ENCODE peak calls at places on chromosomes 11 and 22, in four cellular contexts. B, Y, E and C are unnamed samples.
A peak's percentile ranks its signal among the peaks of the same experiment; 100 is the strongest.

GRCh38 chr11:75303544-75304224 is 47.8 kb downstream of the ARRB1 start:
- DNase-seq in B (no peak), Y (no peak), E (no peak), C (no peak)

GRCh38 chr22:41256254-41256897 is 15.6 kb upstream of the CHADL start:
- DNase-seq in B (no peak), Y (no peak), E (no peak), C (no peak)

GRCh38 chr11:128890543-128891409 is at the start of gene KCNJ5:
- DNase-seq in B (no peak), Y (peak; percentile 56), E (no peak), C (peak; percentile 45)

GRCh38 chr22:39148727-39149535 is 3.5 kb downstream of the CBX7 start:
- DNase-seq in B (no peak), Y (peak; percentile 69), E (peak; percentile 52), C (no peak)

GRCh38 chr11:117815262-117815803 is 9.2 kb downstream of the FXYD2 start:
- DNase-seq in B (no peak), Y (no peak), E (no peak), C (no peak)

GRCh38 chr11:119647254-119647653 is 81.7 kb downstream of the NECTIN1 start:
- DNase-seq in B (no peak), Y (no peak), E (no peak), C (no peak)

GRCh38 chr11:123404626-123405025 is 25.4 kb upstream of the GRAMD1B start:
- DNase-seq in B (no peak), Y (no peak), E (no peak), C (no peak)

GRCh38 chr11:66976048-66976467 is 954 bp downstream of the C11orf86 start:
- DNase-seq in B (peak; percentile 35), Y (peak; percentile 89), E (peak; percentile 59), C (peak; percentile 67)

GRCh38 chr11:116946414-116946813 is 109.0 kb upstream of the APOA1 start:
- DNase-seq in B (no peak), Y (no peak), E (no peak), C (no peak)

GRCh38 chr11:12007769-12008737 is at the start of gene DKK3:
- DNase-seq in B (no peak), Y (peak; percentile 48), E (no peak), C (no peak)

GRCh38 chr11:18315893-18316292 is 6.0 kb downstream of the HPS5 start:
- DNase-seq in B (no peak), Y (no peak), E (no peak), C (no peak)

GRCh38 chr11:103798029-103798428 is 238.4 kb upstream of the DDI1 start:
- DNase-seq in B (no peak), Y (no peak), E (no peak), C (no peak)

GRCh38 chr22:18035740-18036139 is 11.4 kb upstream of the MICAL3 start:
- DNase-seq in B (peak; percentile 82), Y (peak; percentile 23), E (no peak), C (no peak)

GRCh38 chr11:114280696-114281095 is 15.5 kb upstream of the NNMT start:
- DNase-seq in B (peak; percentile 46), Y (peak; percentile 77), E (peak; percentile 80), C (peak; percentile 80)

GRCh38 chr11:92453055-92453454 is 228.4 kb downstream of the FAT3 start:
- DNase-seq in B (no peak), Y (no peak), E (no peak), C (no peak)

GRCh38 chr22:42560781-42561180 is 7.0 kb downstream of the SERHL2 start:
- DNase-seq in B (peak; percentile 35), Y (peak; percentile 45), E (peak; percentile 58), C (peak; percentile 73)

GRCh38 chr22:42686756-42687491 is 33.7 kb downstream of the A4GALT start:
- DNase-seq in B (no peak), Y (no peak), E (no peak), C (no peak)

GRCh38 chr11:130718118-130718517 is 198.2 kb downstream of the SNX19 start:
- DNase-seq in B (no peak), Y (no peak), E (no peak), C (no peak)

GRCh38 chr11:96424693-96425092 is 34.9 kb downstream of the JRKL start:
- DNase-seq in B (no peak), Y (no peak), E (no peak), C (no peak)

GRCh38 chr11:35334385-35335090 is 84.8 kb downstream of the SLC1A2 start:
- DNase-seq in B (no peak), Y (no peak), E (no peak), C (no peak)

GRCh38 chr11:3837793-3838192 is 3.0 kb downstream of the RHOG start:
- DNase-seq in B (no peak), Y (no peak), E (peak; percentile 80), C (no peak)

GRCh38 chr11:134425413-134425812 is 13.4 kb upstream of the B3GAT1 start:
- DNase-seq in B (no peak), Y (no peak), E (no peak), C (no peak)

GRCh38 chr11:12276356-12276755 is 101.0 kb upstream of the PARVA start:
- DNase-seq in B (no peak), Y (no peak), E (no peak), C (no peak)

GRCh38 chr22:40368016-40368415 is 2.4 kb upstream of the SGSM3 start:
- DNase-seq in B (no peak), Y (no peak), E (no peak), C (no peak)

GRCh38 chr11:101974255-101974654 is 57.9 kb upstream of the ANGPTL5 start:
- DNase-seq in B (peak; percentile 54), Y (no peak), E (no peak), C (no peak)

GRCh38 chr11:83574516-83574915 is 288.3 kb upstream of the CCDC90B start:
- DNase-seq in B (no peak), Y (no peak), E (no peak), C (no peak)

GRCh38 chr22:46591890-46592289 is 28.3 kb upstream of the GRAMD4 start:
- DNase-seq in B (no peak), Y (no peak), E (no peak), C (no peak)

GRCh38 chr11:12223771-12224536 is 113.6 kb downstream of the MICAL2 start:
- DNase-seq in B (no peak), Y (no peak), E (no peak), C (no peak)

GRCh38 chr11:66966351-66966750 is 8.2 kb upstream of the PC start:
- DNase-seq in B (peak; percentile 43), Y (no peak), E (no peak), C (no peak)

GRCh38 chr11:65489061-65489705 is 9.7 kb upstream of the MALAT1 start:
- DNase-seq in B (peak; percentile 84), Y (peak; percentile 79), E (peak; percentile 34), C (no peak)

GRCh38 chr11:42234381-42235035 is 775.1 kb upstream of the LRRC4C start:
- DNase-seq in B (no peak), Y (no peak), E (no peak), C (no peak)

GRCh38 chr11:2996976-2997375 is 4.8 kb upstream of the NAP1L4 start:
- DNase-seq in B (no peak), Y (no peak), E (no peak), C (no peak)

GRCh38 chr22:27480487-27480886 is 321.1 kb downstream of the MN1 start:
- DNase-seq in B (peak; percentile 74), Y (peak; percentile 44), E (no peak), C (no peak)

GRCh38 chr11:47348859-47349258 is 3.6 kb downstream of the MYBPC3 start:
- DNase-seq in B (peak; percentile 53), Y (peak; percentile 36), E (peak; percentile 44), C (peak; percentile 49)
- TF ChIP-seq ELF4 in B (no peak), Y (no peak), E (no peak), C (no peak)

DNA sequence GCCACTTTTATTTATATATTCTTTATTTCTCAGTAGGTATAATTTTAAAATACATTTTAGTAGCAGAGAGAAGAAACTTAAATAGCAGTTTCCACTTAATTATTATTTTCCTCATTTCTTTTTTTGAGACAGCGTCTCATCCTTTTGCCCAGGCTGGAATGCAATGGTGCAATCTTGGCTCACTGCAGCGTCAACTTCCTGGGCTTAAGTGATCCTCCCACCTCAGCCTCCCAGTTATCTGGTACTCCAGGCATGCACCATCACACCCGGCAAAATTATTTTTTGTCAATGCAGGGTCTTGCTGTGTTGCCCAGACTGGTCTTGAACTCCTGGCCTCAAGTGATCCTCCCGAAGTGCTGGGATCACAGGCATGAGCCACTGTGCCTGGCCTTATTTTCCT is 38.3 kb downstream of the ATG13 start:
- DNase-seq in B (no peak), Y (no peak), E (no peak), C (no peak)
- TF ChIP-seq ELF4 in B (no peak), Y (no peak), E (no peak), C (no peak)

DNA sequence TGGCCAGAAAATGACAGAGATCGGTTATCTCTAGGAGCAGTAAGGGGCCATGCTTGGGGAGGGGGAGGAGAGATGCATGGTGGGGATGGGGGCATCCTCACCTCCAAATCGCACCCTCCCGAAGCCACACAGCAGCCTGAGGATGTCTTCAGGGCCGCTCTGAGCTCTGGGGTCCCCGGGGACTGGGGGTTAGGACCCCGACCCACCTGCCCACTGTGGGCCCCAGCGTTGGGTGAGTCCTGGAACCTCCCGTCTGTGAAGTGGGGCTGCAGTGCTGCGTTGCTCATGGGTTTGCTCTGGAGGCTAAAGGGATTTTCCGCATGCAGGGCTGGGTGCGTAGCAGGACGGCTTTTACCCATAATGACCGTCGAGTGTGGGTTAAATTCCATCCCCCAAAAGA is 1046.3 kb downstream of the BRD1 start:
- DNase-seq in B (no peak), Y (no peak), E (no peak), C (no peak)
- TF ChIP-seq ELF4 in B (no peak), Y (no peak), E (no peak), C (no peak)

GRCh38 chr11:111112614-111113013 is 132.9 kb upstream of the POU2AF2 start:
- DNase-seq in B (no peak), Y (no peak), E (no peak), C (no peak)

GRCh38 chr11:111120221-111120620 is 125.3 kb upstream of the POU2AF2 start:
- DNase-seq in B (no peak), Y (no peak), E (no peak), C (no peak)

GRCh38 chr11:111114091-111114490 is 131.4 kb upstream of the POU2AF2 start:
- DNase-seq in B (no peak), Y (no peak), E (no peak), C (no peak)

GRCh38 chr11:111119751-111120150 is 125.8 kb upstream of the POU2AF2 start:
- DNase-seq in B (no peak), Y (no peak), E (no peak), C (no peak)

GRCh38 chr11:111115890-111116289 is 129.6 kb upstream of the POU2AF2 start:
- DNase-seq in B (no peak), Y (no peak), E (no peak), C (no peak)
- TF ChIP-seq ELF4 in B (no peak), Y (no peak), E (no peak), C (no peak)

GRCh38 chr11:28903716-28904115 is 795.5 kb downstream of the METTL15 start:
- DNase-seq in B (no peak), Y (no peak), E (no peak), C (no peak)
- TF ChIP-seq ELF4 in B (no peak), Y (no peak), E (no peak), C (no peak)

GRCh38 chr11:13337986-13338436 is 60.4 kb downstream of the BMAL1 start:
- DNase-seq in B (no peak), Y (no peak), E (no peak), C (no peak)
- TF ChIP-seq ELF4 in B (no peak), Y (no peak), E (no peak), C (no peak)